ENCODE peak calls at places on chromosomes 1 and 21, in seven cellular contexts. D is HFFc6; F is fibroblast of mammary gland; A is cardiac fibroblast; I is PC-9; Q is K562; L is CD8-positive, alpha-beta T cell. T is an unnamed sample.

GRCh38 chr1:86154581-86155060 is 2.0 kb downstream of the COL24A1 start:
- DNase-seq in L (no peak), A (no peak), Q (no peak), I (no peak), F (peak; percentile 28), D (peak; percentile 80), T (no peak)

GRCh38 chr1:225498539-225499135 is 70.8 kb upstream of the LBR start:
- DNase-seq in D (no peak), Q (no peak), F (peak; percentile 76), L (no peak), A (peak; percentile 66), I (no peak), T (peak; percentile 59)

GRCh38 chr1:15038232-15039016 is 115.1 kb upstream of the TMEM51 start:
- DNase-seq in Q (peak; percentile 62), D (no peak), I (peak; percentile 39), L (no peak), A (peak; percentile 18), F (peak; percentile 44), T (peak; percentile 51)

GRCh38 chr1:183571678-183572268 is 18.5 kb downstream of the NCF2 start:
- DNase-seq in Q (no peak), L (no peak), F (peak; percentile 59), I (peak; percentile 22), D (peak; percentile 46), A (peak; percentile 26), T (peak; percentile 15)

GRCh38 chr1:241465673-241466072 is 53.9 kb downstream of the FH start:
- DNase-seq in Q (no peak), A (peak; percentile 20), D (no peak), F (no peak), L (no peak), I (no peak), T (no peak)

GRCh38 chr1:25875154-25875855 is at the start of gene PAQR7:
- DNase-seq in F (peak; percentile 60), A (peak; percentile 61), D (peak; percentile 67), I (peak; percentile 38), L (peak; percentile 56), Q (peak; percentile 96), T (peak; percentile 62)

GRCh38 chr21:44845418-44846200 is 27.7 kb upstream of the SUMO3 start:
- DNase-seq in L (peak; percentile 47), Q (peak; percentile 97), A (peak; percentile 60), D (peak; percentile 41), F (peak; percentile 49), I (peak; percentile 46), T (peak; percentile 72)

GRCh38 chr1:25006770-25007169 is 76.7 kb upstream of the RUNX3 start:
- DNase-seq in D (no peak), Q (no peak), F (no peak), I (no peak), A (peak; percentile 20), L (no peak), T (peak; percentile 80)

GRCh38 chr1:211493133-211493864 is 1.3 kb upstream of the RD3 start:
- DNase-seq in A (no peak), L (no peak), D (no peak), F (no peak), I (no peak), Q (no peak), T (no peak)

GRCh38 chr1:227306689-227307088 is 11.6 kb downstream of the CDC42BPA start:
- DNase-seq in I (no peak), F (no peak), A (no peak), L (no peak), D (no peak), Q (no peak), T (no peak)

GRCh38 chr1:160768295-160768657 is 27.7 kb upstream of the LY9 start:
- DNase-seq in I (no peak), D (peak; percentile 29), Q (no peak), F (no peak), L (peak; percentile 85), A (peak; percentile 6), T (peak; percentile 42)

GRCh38 chr1:218711884-218712674 is 366.9 kb downstream of the TGFB2 start:
- DNase-seq in I (no peak), D (no peak), L (no peak), A (peak; percentile 39), F (peak; percentile 93), Q (no peak), T (peak; percentile 34)

GRCh38 chr1:200708769-200709168 is 29.9 kb upstream of the CAMSAP2 start:
- DNase-seq in L (no peak), F (peak; percentile 31), D (peak; percentile 13), I (no peak), A (peak; percentile 16), Q (peak; percentile 33), T (peak; percentile 7)

GRCh38 chr1:202940561-202940960 is 13.5 kb upstream of the KLHL12 start:
- DNase-seq in D (no peak), A (no peak), L (no peak), I (no peak), F (no peak), Q (no peak), T (no peak)

GRCh38 chr1:76622774-76623173 is 244.5 kb upstream of the ST6GALNAC5 start:
- DNase-seq in D (no peak), L (no peak), F (no peak), A (no peak), I (no peak), Q (no peak), T (no peak)

GRCh38 chr1:79614762-79615161 is 608.2 kb upstream of the ADGRL4 start:
- DNase-seq in L (no peak), A (peak; percentile 14), Q (no peak), F (peak; percentile 34), D (no peak), I (no peak), T (peak; percentile 12)

GRCh38 chr1:3695326-3696217 is 43.3 kb downstream of the TP73 start:
- DNase-seq in D (peak; percentile 7), F (peak; percentile 12), Q (peak; percentile 83), A (peak; percentile 42), I (no peak), L (peak; percentile 30), T (peak; percentile 49)

GRCh38 chr1:152107289-152107983 is 7.8 kb downstream of the TCHH start:
- DNase-seq in D (no peak), F (no peak), L (no peak), I (no peak), A (no peak), Q (no peak), T (no peak)
- TF ChIP-seq CTCF in D (no peak), F (no peak), L (no peak), I (no peak), A (no peak), Q (no peak), T (no peak)

DNA sequence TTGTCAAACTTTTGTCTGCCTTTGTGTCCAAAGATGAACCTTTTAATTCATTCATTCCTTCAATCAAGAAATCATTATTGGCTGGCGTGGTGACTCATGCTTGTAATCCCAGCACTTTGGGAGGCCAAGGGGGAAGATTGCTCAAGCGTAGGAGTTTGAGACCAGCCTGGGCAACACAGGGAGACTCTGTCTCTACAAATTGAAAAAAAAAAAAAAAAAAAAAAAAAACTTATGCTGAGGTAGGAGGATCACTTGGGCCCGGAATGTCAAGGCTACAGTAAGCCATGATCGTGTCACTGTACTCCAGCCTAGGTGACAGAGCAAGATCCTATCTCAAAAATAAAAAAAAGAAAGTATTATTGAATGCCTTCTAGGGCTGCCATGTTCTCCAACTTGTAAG is 51.3 kb upstream of the CXADR start:
- DNase-seq in A (peak; percentile 59), D (no peak), F (peak; percentile 81), L (no peak), I (no peak), Q (no peak), T (peak; percentile 39)
- TF ChIP-seq CTCF in A (no peak), D (no peak), F (no peak), L (no peak), I (no peak), Q (no peak), T (no peak)

DNA sequence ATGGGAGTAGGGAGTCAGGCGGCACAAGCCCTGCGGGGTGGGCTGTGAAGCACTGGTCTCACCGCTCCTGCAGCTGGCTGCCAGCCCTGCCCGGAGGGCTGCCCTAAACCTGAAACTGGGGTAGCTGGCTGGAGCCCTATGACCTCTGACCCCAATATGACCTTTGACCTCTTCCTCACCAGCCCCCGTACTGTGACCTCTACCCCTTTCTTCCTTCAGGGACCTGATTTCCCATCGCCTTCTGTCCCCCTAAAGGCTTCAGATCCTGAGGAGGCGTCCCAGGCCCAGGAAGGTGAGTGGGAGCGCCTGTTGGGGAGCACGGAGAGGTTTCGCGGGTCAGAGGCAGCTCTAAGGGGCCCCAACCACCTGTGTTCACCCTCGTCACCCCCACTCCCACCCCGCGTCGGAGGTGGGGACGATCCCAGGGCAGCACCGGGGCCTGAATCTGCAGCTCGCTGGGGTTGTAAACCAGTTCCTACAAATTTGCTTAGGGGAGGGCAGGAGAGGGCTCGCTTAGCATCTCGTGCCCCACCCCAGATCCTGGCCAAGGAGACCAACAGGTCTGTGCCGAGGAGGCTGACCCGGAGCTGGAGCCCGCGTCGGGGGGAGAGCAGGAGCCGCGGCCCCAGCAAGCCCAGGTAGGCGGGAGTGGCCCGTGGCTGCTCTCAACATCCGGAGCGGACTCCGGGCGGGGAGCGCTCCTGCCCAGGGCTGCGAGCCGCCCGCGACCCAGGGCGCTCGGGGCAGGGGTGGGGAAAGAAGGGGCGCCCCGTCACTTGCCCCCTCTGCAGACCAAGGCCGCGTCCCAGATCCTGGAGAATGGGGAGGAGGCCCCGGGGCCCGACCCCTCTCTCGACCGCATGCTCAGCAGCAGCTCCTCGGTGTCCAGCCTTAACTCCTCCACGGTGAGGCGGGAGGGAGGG is 7.3 kb downstream of the SYTL1 start:
- DNase-seq in L (peak; percentile 20), F (no peak), D (no peak), I (peak; percentile 50), Q (peak; percentile 86), A (no peak), T (no peak)
- TF ChIP-seq CTCF in L (no peak), F (no peak), D (no peak), I (no peak), Q (no peak), A (no peak), T (no peak)

GRCh38 chr1:22246755-22247480 is 104.0 kb upstream of the WNT4 start:
- DNase-seq in A (no peak), D (no peak), I (no peak), Q (no peak), L (no peak), F (no peak), T (no peak)

GRCh38 chr1:22241811-22242210 is 98.9 kb upstream of the WNT4 start:
- DNase-seq in I (no peak), Q (no peak), F (no peak), L (no peak), A (no peak), D (no peak), T (no peak)

GRCh38 chr1:22245716-22246115 is 102.8 kb upstream of the WNT4 start:
- DNase-seq in D (no peak), Q (no peak), I (no peak), A (no peak), L (no peak), F (no peak), T (no peak)

GRCh38 chr1:22247527-22248218 is 104.8 kb upstream of the WNT4 start:
- DNase-seq in L (no peak), D (no peak), Q (no peak), F (no peak), I (no peak), A (no peak), T (no peak)

DNA sequence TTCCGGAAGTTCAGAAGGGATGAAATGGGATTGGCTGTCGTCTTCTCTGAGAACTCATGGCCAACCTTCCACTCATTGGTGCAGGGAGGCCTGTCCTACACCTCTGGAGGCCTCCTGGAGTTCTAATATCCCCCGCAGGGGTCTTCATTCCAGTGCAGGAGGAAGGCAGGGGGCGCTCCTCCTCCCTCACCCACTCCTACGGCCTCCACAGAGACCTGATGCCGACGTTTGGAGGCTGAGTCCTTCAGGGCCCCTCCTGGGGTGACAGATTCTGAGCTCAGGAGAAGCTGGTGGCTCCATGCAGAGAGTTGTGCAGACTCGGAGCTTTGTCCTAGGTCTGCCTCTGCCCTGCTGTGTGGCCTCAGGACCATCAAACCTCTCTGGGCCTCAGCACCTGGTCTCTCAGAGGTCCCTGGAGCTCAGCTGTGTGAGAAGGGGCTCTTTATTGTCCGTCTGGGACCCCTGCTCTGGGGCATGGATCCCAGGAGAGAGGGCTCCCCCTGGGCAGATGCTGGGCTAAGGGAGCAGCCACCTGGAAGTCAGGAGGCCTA is 102.3 kb upstream of the WNT4 start:
- DNase-seq in F (no peak), I (no peak), Q (no peak), A (no peak), L (no peak), D (no peak), T (no peak)
- TF ChIP-seq CTCF in F (no peak), I (no peak), Q (peak; percentile 18), A (no peak), L (no peak), D (no peak), T (no peak)

T was measured in choroid plexus epithelial cell.